ENCODE peak calls at places on chromosome 6, in ten cellular contexts. N is T-cell, L is DMS 273 treated with DMSO at 0.1 percent for 48 hours, Y is osteocyte, C is hippocampal formation, H is OCI-M1, D is mucosa of descending colon, T is IMR-90, E is left lung, F is iris pigment epithelial cell. X is an unnamed sample.

GRCh38 chr6:156347251-156348049 is 429.7 kb upstream of the ARID1B start:
- DNase-seq in N (no peak), L (no peak), Y (peak), C (no peak), H (no peak), D (no peak), T (peak), E (no peak), F (no peak), X (no peak)

GRCh38 chr6:159833997-159834601 is 34.0 kb downstream of the PNLDC1 start:
- DNase-seq in N (peak), L (no peak), Y (no peak), C (no peak), H (no peak), D (no peak), T (no peak), E (no peak), F (no peak), X (no peak)

GRCh38 chr6:132456700-132457143 is 55.4 kb upstream of the MOXD1 start:
- DNase-seq in N (no peak), L (no peak), Y (no peak), C (peak), H (peak), D (peak), T (no peak), E (peak), F (no peak), X (no peak)

GRCh38 chr6:111013144-111013905 is 31.5 kb downstream of the RPF2 start:
- DNase-seq in N (no peak), L (no peak), Y (no peak), C (no peak), H (no peak), D (no peak), T (peak), E (no peak), F (peak), X (no peak)

GRCh38 chr6:23228439-23229024 is 659.2 kb downstream of the HDGFL1 start:
- DNase-seq in N (no peak), L (no peak), Y (no peak), C (no peak), H (peak), D (no peak), T (peak), E (no peak), F (peak), X (no peak)

GRCh38 chr6:108222504-108222903 is 38.3 kb downstream of the SNX3 start:
- DNase-seq in N (no peak), L (no peak), Y (no peak), C (no peak), H (peak), D (no peak), T (peak), E (no peak), F (peak), X (no peak)

GRCh38 chr6:112835078-112835477 is 487.9 kb downstream of the RFPL4B start:
- DNase-seq in N (no peak), L (no peak), Y (no peak), C (no peak), H (no peak), D (no peak), T (no peak), E (no peak), F (no peak), X (no peak)

GRCh38 chr6:44222987-44223470 is 366 bp upstream of the SLC29A1 start:
- DNase-seq in N (no peak), L (no peak), Y (no peak), C (no peak), H (no peak), D (no peak), T (no peak), E (no peak), F (no peak), X (no peak)

GRCh38 chr6:160077526-160077925 is 44.1 kb upstream of the SLC22A1 start:
- DNase-seq in N (no peak), L (no peak), Y (no peak), C (no peak), H (no peak), D (no peak), T (peak), E (no peak), F (peak), X (no peak)

GRCh38 chr6:136669299-136669699 is 119.1 kb upstream of the MAP7 start:
- DNase-seq in N (no peak), L (peak), Y (no peak), C (no peak), H (no peak), D (no peak), T (peak), E (no peak), F (peak), X (peak)

GRCh38 chr6:2871102-2871501 is 29.4 kb upstream of the SERPINB1 start:
- DNase-seq in N (no peak), L (no peak), Y (no peak), C (no peak), H (no peak), D (no peak), T (no peak), E (no peak), F (peak), X (no peak)

GRCh38 chr6:35048031-35048613 is 93.0 kb downstream of the TCP11 start:
- DNase-seq in N (no peak), L (no peak), Y (no peak), C (peak), H (no peak), D (no peak), T (no peak), E (no peak), F (no peak), X (no peak)

GRCh38 chr6:22952076-22952475 is 382.7 kb downstream of the HDGFL1 start:
- DNase-seq in N (no peak), L (no peak), Y (no peak), C (no peak), H (no peak), D (no peak), T (peak), E (no peak), F (no peak), X (no peak)

GRCh38 chr6:53464942-53465460 is 79.9 kb downstream of the GCLC start:
- DNase-seq in N (peak), L (no peak), Y (no peak), C (no peak), H (peak), D (no peak), T (peak), E (no peak), F (peak), X (no peak)

GRCh38 chr6:22145823-22146379 is 150.9 kb downstream of the PRL start:
- DNase-seq in N (no peak), L (peak), Y (no peak), C (peak), H (peak), D (peak), T (peak), E (no peak), F (peak), X (no peak)

GRCh38 chr6:36797653-36798052 is 41.6 kb downstream of the CPNE5 start:
- DNase-seq in N (no peak), L (no peak), Y (no peak), C (no peak), H (no peak), D (no peak), T (no peak), E (no peak), F (no peak), X (no peak)

GRCh38 chr6:126147416-126147815 is 161.1 kb downstream of the TRMT11 start:
- DNase-seq in N (no peak), L (no peak), Y (no peak), C (no peak), H (no peak), D (no peak), T (no peak), E (no peak), F (no peak), X (no peak)

GRCh38 chr6:119799633-119800032 is 450.1 kb upstream of the MAN1A1 start:
- DNase-seq in N (no peak), L (no peak), Y (no peak), C (no peak), H (no peak), D (no peak), T (no peak), E (no peak), F (no peak), X (no peak)

GRCh38 chr6:161215193-161215592 is 58.7 kb downstream of the AGPAT4 start:
- DNase-seq in N (no peak), L (no peak), Y (no peak), C (no peak), H (no peak), D (no peak), T (peak), E (no peak), F (peak), X (peak)

GRCh38 chr6:105452924-105453756 is 50.3 kb upstream of the PREP start:
- DNase-seq in N (peak), L (no peak), Y (no peak), C (peak), H (no peak), D (no peak), T (no peak), E (no peak), F (no peak), X (no peak)

GRCh38 chr6:11007715-11008608 is 36.1 kb downstream of the ELOVL2 start:
- DNase-seq in N (no peak), L (no peak), Y (no peak), C (no peak), H (no peak), D (no peak), T (peak), E (no peak), F (peak), X (peak)

GRCh38 chr6:12911387-12911960 is 194.9 kb downstream of the PHACTR1 start:
- DNase-seq in N (no peak), L (no peak), Y (no peak), C (no peak), H (peak), D (no peak), T (peak), E (no peak), F (peak), X (peak)

GRCh38 chr6:166798652-166799051 is 157.7 kb downstream of the RNASET2 start:
- DNase-seq in N (no peak), L (no peak), Y (no peak), C (no peak), H (no peak), D (no peak), T (no peak), E (no peak), F (no peak), X (no peak)

GRCh38 chr6:135012764-135013163 is 41.9 kb downstream of the HBS1L start:
- DNase-seq in N (no peak), L (no peak), Y (no peak), C (no peak), H (no peak), D (no peak), T (peak), E (no peak), F (peak), X (no peak)

GRCh38 chr6:72622094-72622540 is 253 bp downstream of the KCNQ5 start:
- DNase-seq in N (peak), L (no peak), Y (peak), C (peak), H (peak), D (peak), T (peak), E (peak), F (no peak), X (no peak)